ENCODE peak calls at places on chromosomes 16 and 17, in nine cellular contexts. One of them, this sample, is unnamed.

GRCh38 chr16:1870365-1871082 is 1.4 kb downstream of the MEIOB start:
- DNase-seq in memory B cell: no peak
- DNase-seq in activated naive CD4-positive, alpha-beta T cell: no peak
- DNase-seq in HS-5: peak; percentile 52
- DNase-seq in EH: peak; percentile 75
- DNase-seq in SHP77: no peak
- DNase-seq in GM04503: peak; percentile 32
- DNase-seq in NCI-H1105 treated with DMSO at 0.1 percent for 48 hours: no peak
- DNase-seq in NCI-H345: peak; percentile 84
- DNase-seq in this sample: no peak

GRCh38 chr16:8620535-8620934 is 963 bp upstream of the METTL22 start:
- DNase-seq in memory B cell: no peak
- DNase-seq in SHP77: no peak
- DNase-seq in NCI-H1105 treated with DMSO at 0.1 percent for 48 hours: no peak
- DNase-seq in HS-5: no peak
- DNase-seq in NCI-H345: no peak
- DNase-seq in EH: peak; percentile 8
- DNase-seq in activated naive CD4-positive, alpha-beta T cell: no peak
- DNase-seq in GM04503: no peak
- DNase-seq in this sample: no peak

GRCh38 chr17:61997649-61998048 is 67.4 kb downstream of the MED13 start:
- DNase-seq in EH: peak; percentile 72
- DNase-seq in memory B cell: no peak
- DNase-seq in GM04503: peak; percentile 27
- DNase-seq in activated naive CD4-positive, alpha-beta T cell: no peak
- DNase-seq in NCI-H1105 treated with DMSO at 0.1 percent for 48 hours: no peak
- DNase-seq in NCI-H345: no peak
- DNase-seq in HS-5: no peak
- DNase-seq in SHP77: no peak
- DNase-seq in this sample: no peak

GRCh38 chr16:19589771-19590302 is 34.3 kb downstream of the VPS35L start:
- DNase-seq in GM04503: peak; percentile 79
- DNase-seq in memory B cell: no peak
- DNase-seq in EH: peak; percentile 63
- DNase-seq in activated naive CD4-positive, alpha-beta T cell: no peak
- DNase-seq in NCI-H1105 treated with DMSO at 0.1 percent for 48 hours: no peak
- DNase-seq in NCI-H345: no peak
- DNase-seq in SHP77: no peak
- DNase-seq in HS-5: peak; percentile 37
- DNase-seq in this sample: no peak

GRCh38 chr17:45261577-45262515 is at the start of gene SPATA32:
- DNase-seq in NCI-H345: no peak
- DNase-seq in NCI-H1105 treated with DMSO at 0.1 percent for 48 hours: peak; percentile 21
- DNase-seq in SHP77: no peak
- DNase-seq in activated naive CD4-positive, alpha-beta T cell: peak; percentile 56
- DNase-seq in HS-5: no peak
- DNase-seq in memory B cell: peak; percentile 31
- DNase-seq in GM04503: no peak
- DNase-seq in EH: peak; percentile 50
- DNase-seq in this sample: peak; percentile 73

GRCh38 chr16:57091990-57092785 is at the start of gene CPNE2:
- DNase-seq in NCI-H1105 treated with DMSO at 0.1 percent for 48 hours: peak; percentile 12
- DNase-seq in SHP77: peak; percentile 32
- DNase-seq in EH: peak; percentile 72
- DNase-seq in GM04503: no peak
- DNase-seq in HS-5: no peak
- DNase-seq in activated naive CD4-positive, alpha-beta T cell: no peak
- DNase-seq in NCI-H345: peak; percentile 31
- DNase-seq in memory B cell: no peak
- DNase-seq in this sample: peak; percentile 59

GRCh38 chr16:57677622-57678369 is 9.7 kb downstream of the ADGRG3 start:
- DNase-seq in GM04503: no peak
- DNase-seq in NCI-H345: no peak
- DNase-seq in memory B cell: no peak
- DNase-seq in NCI-H1105 treated with DMSO at 0.1 percent for 48 hours: no peak
- DNase-seq in SHP77: peak; percentile 24
- DNase-seq in HS-5: no peak
- DNase-seq in activated naive CD4-positive, alpha-beta T cell: no peak
- DNase-seq in EH: peak; percentile 9
- DNase-seq in this sample: peak; percentile 73

GRCh38 chr16:85354623-85355514 is 242.6 kb upstream of the CIBAR2 start:
- DNase-seq in NCI-H1105 treated with DMSO at 0.1 percent for 48 hours: no peak
- DNase-seq in SHP77: no peak
- DNase-seq in GM04503: peak; percentile 92
- DNase-seq in memory B cell: no peak
- DNase-seq in HS-5: peak; percentile 60
- DNase-seq in activated naive CD4-positive, alpha-beta T cell: no peak
- DNase-seq in EH: peak; percentile 75
- DNase-seq in NCI-H345: no peak
- DNase-seq in this sample: no peak

GRCh38 chr16:84283314-84284167 is 11.1 kb upstream of the WFDC1 start:
- DNase-seq in NCI-H1105 treated with DMSO at 0.1 percent for 48 hours: no peak
- DNase-seq in activated naive CD4-positive, alpha-beta T cell: no peak
- DNase-seq in SHP77: no peak
- DNase-seq in NCI-H345: no peak
- DNase-seq in GM04503: no peak
- DNase-seq in memory B cell: no peak
- DNase-seq in EH: no peak
- DNase-seq in HS-5: no peak
- DNase-seq in this sample: no peak

GRCh38 chr16:56847173-56847948 is 17.6 kb upstream of the SLC12A3 start:
- DNase-seq in NCI-H345: no peak
- DNase-seq in NCI-H1105 treated with DMSO at 0.1 percent for 48 hours: no peak
- DNase-seq in memory B cell: no peak
- DNase-seq in EH: peak; percentile 44
- DNase-seq in GM04503: no peak
- DNase-seq in HS-5: no peak
- DNase-seq in activated naive CD4-positive, alpha-beta T cell: no peak
- DNase-seq in SHP77: no peak
- DNase-seq in this sample: no peak

GRCh38 chr17:3804503-3804931 is 3.5 kb upstream of the ITGAE start:
- DNase-seq in NCI-H345: no peak
- DNase-seq in NCI-H1105 treated with DMSO at 0.1 percent for 48 hours: no peak
- DNase-seq in GM04503: no peak
- DNase-seq in memory B cell: no peak
- DNase-seq in activated naive CD4-positive, alpha-beta T cell: no peak
- DNase-seq in HS-5: no peak
- DNase-seq in EH: peak; percentile 30
- DNase-seq in SHP77: no peak
- DNase-seq in this sample: no peak

GRCh38 chr16:8554881-8555280 is 35.4 kb downstream of the TMEM114 start:
- DNase-seq in HS-5: no peak
- DNase-seq in NCI-H1105 treated with DMSO at 0.1 percent for 48 hours: no peak
- DNase-seq in GM04503: no peak
- DNase-seq in SHP77: no peak
- DNase-seq in memory B cell: no peak
- DNase-seq in EH: no peak
- DNase-seq in activated naive CD4-positive, alpha-beta T cell: no peak
- DNase-seq in NCI-H345: no peak
- DNase-seq in this sample: no peak

GRCh38 chr16:19008245-19008644 is 24.5 kb downstream of the TMC7 start:
- DNase-seq in GM04503: no peak
- DNase-seq in activated naive CD4-positive, alpha-beta T cell: no peak
- DNase-seq in SHP77: no peak
- DNase-seq in NCI-H345: no peak
- DNase-seq in EH: peak; percentile 92
- DNase-seq in HS-5: no peak
- DNase-seq in NCI-H1105 treated with DMSO at 0.1 percent for 48 hours: no peak
- DNase-seq in memory B cell: no peak
- DNase-seq in this sample: no peak

GRCh38 chr17:71237903-71238538 is 882.8 kb upstream of the SOX9 start:
- DNase-seq in memory B cell: no peak
- DNase-seq in GM04503: peak; percentile 28
- DNase-seq in NCI-H1105 treated with DMSO at 0.1 percent for 48 hours: peak; percentile 48
- DNase-seq in EH: peak; percentile 54
- DNase-seq in activated naive CD4-positive, alpha-beta T cell: no peak
- DNase-seq in SHP77: no peak
- DNase-seq in HS-5: peak; percentile 35
- DNase-seq in NCI-H345: peak; percentile 33
- DNase-seq in this sample: no peak

GRCh38 chr17:20242271-20242670 is 225.1 kb downstream of the LGALS9B start:
- DNase-seq in HS-5: no peak
- DNase-seq in EH: no peak
- DNase-seq in NCI-H1105 treated with DMSO at 0.1 percent for 48 hours: no peak
- DNase-seq in GM04503: no peak
- DNase-seq in NCI-H345: peak; percentile 10
- DNase-seq in SHP77: no peak
- DNase-seq in activated naive CD4-positive, alpha-beta T cell: no peak
- DNase-seq in memory B cell: no peak
- DNase-seq in this sample: no peak

This sample was measured in stomach.